ENCODE peak calls at places on chromosome 22, in four cellular contexts. R, C, Z and D are unnamed samples.

GRCh38 chr22:49960967-49961600 is 512 bp downstream of the PIM3 start:
- DNase-seq in R (no peak), C (no peak), Z (peak), D (no peak)

GRCh38 chr22:19882446-19883381 is 28.0 kb upstream of the GNB1L start:
- DNase-seq in R (no peak), C (no peak), Z (peak), D (no peak)

GRCh38 chr22:44520695-44521094 is 22.7 kb upstream of the RTL6 start:
- DNase-seq in R (no peak), C (no peak), Z (no peak), D (no peak)

GRCh38 chr22:23697031-23697970 is 6.5 kb downstream of the RGL4 start:
- DNase-seq in R (no peak), C (no peak), Z (no peak), D (no peak)

GRCh38 chr22:31093956-31094622 is 13.0 kb downstream of the SMTN start:
- DNase-seq in R (no peak), C (no peak), Z (no peak), D (no peak)

GRCh38 chr22:29157759-29158535 is 47.7 kb upstream of the EMID1 start:
- DNase-seq in R (no peak), C (no peak), Z (no peak), D (no peak)

GRCh38 chr22:23064381-23065068 is 5.8 kb upstream of the GNAZ start:
- DNase-seq in R (no peak), C (no peak), Z (no peak), D (no peak)

GRCh38 chr22:31055322-31056159 is 25.6 kb upstream of the SMTN start:
- DNase-seq in R (peak), C (no peak), Z (peak), D (no peak)

GRCh38 chr22:48650323-48651035 is 1177.2 kb downstream of the BRD1 start:
- DNase-seq in R (no peak), C (no peak), Z (no peak), D (no peak)

GRCh38 chr22:47854680-47855079 is 1092.2 kb downstream of the TBC1D22A start:
- DNase-seq in R (no peak), C (no peak), Z (no peak), D (no peak)

GRCh38 chr22:19325296-19325950 is 33.9 kb upstream of the CLTCL1 start:
- DNase-seq in R (no peak), C (no peak), Z (no peak), D (no peak)

GRCh38 chr22:49935561-49935960 is 17.1 kb downstream of the CRELD2 start:
- DNase-seq in R (no peak), C (no peak), Z (no peak), D (no peak)

GRCh38 chr22:32775957-32776356 is 25.5 kb upstream of the TIMP3 start:
- DNase-seq in R (no peak), C (no peak), Z (no peak), D (no peak)

GRCh38 chr22:42610211-42610610 is 4.5 kb downstream of the POLDIP3 start:
- DNase-seq in R (no peak), C (no peak), Z (no peak), D (no peak)

GRCh38 chr22:25569983-25570382 is 5.5 kb downstream of the GRK3 start:
- DNase-seq in R (no peak), C (no peak), Z (no peak), D (no peak)

GRCh38 chr22:38751422-38752346 is 4.1 kb downstream of the SUN2 start:
- DNase-seq in R (no peak), C (peak), Z (no peak), D (peak)

GRCh38 chr22:35547993-35548761 is 7.5 kb downstream of the RASD2 start:
- DNase-seq in R (no peak), C (no peak), Z (no peak), D (no peak)

GRCh38 chr22:34702279-34702678 is 363.7 kb upstream of the ISX start:
- DNase-seq in R (no peak), C (no peak), Z (no peak), D (no peak)

GRCh38 chr22:37334859-37335818 is 52.8 kb downstream of the CYTH4 start:
- DNase-seq in R (no peak), C (no peak), Z (no peak), D (no peak)

GRCh38 chr22:17087176-17088131 is 2.7 kb downstream of the IL17RA start:
- DNase-seq in R (no peak), C (peak), Z (no peak), D (peak)

GRCh38 chr22:50640857-50641647 is 13.1 kb upstream of the ARSA start:
- DNase-seq in R (no peak), C (no peak), Z (no peak), D (no peak)

GRCh38 chr22:33332538-33332937 is 274.4 kb upstream of the SYN3 start:
- DNase-seq in R (no peak), C (no peak), Z (no peak), D (no peak)

GRCh38 chr22:23684561-23685031 is 6.2 kb upstream of the RGL4 start:
- DNase-seq in R (no peak), C (no peak), Z (peak), D (no peak)

GRCh38 chr22:46001426-46002106 is 24.6 kb upstream of the WNT7B start:
- DNase-seq in R (no peak), C (no peak), Z (no peak), D (no peak)

GRCh38 chr22:18031670-18032454 is 7.5 kb upstream of the MICAL3 start:
- DNase-seq in R (peak), C (no peak), Z (no peak), D (no peak)

GRCh38 chr22:17703811-17704210 is 65.3 kb downstream of the BCL2L13 start:
- DNase-seq in R (no peak), C (no peak), Z (no peak), D (no peak)

GRCh38 chr22:37827056-37827455 is 3.9 kb downstream of the GALR3 start:
- DNase-seq in R (no peak), C (no peak), Z (no peak), D (no peak)

GRCh38 chr22:28105396-28105795 is 186.3 kb upstream of the PITPNB start:
- DNase-seq in R (no peak), C (no peak), Z (no peak), D (no peak)

GRCh38 chr22:26357813-26358212 is 71.2 kb upstream of the ASPHD2 start:
- DNase-seq in R (no peak), C (no peak), Z (no peak), D (no peak)